ENCODE peak calls at places on chromosomes 2 and 18, in ten cellular contexts. T is right atrium auricular region; C is aorta; P is stimulated activated CD8-positive, alpha-beta memory T cell treated with anti-CD3 and anti-CD28 coated beads, Interleukin-15, amount 100 ng/mL, for 24 hours; Q is hypothalamus; I is T-helper 2 cell; G is NCI-H2081; B is esophagus squamous epithelium; J is RPMI7951; X is posterior vena cava. E is an unnamed sample.
A peak's percentile ranks its signal among the peaks of the same experiment; 100 is the strongest.

GRCh38 chr2:221853297-221853696 is 281.2 kb upstream of the EPHA4 start:
- DNase-seq in T (no peak), C (no peak), P (no peak), Q (no peak), I (no peak), G (no peak), B (no peak), J (no peak), X (no peak), E (no peak)

GRCh38 chr2:147621656-147622197 is 223.1 kb upstream of the ACVR2A start:
- DNase-seq in T (no peak), C (no peak), P (no peak), Q (no peak), I (no peak), G (no peak), B (no peak), J (no peak), X (no peak), E (no peak)

GRCh38 chr2:63424329-63425078 is 163.8 kb downstream of the WDPCP start:
- DNase-seq in T (no peak), C (no peak), P (no peak), Q (no peak), I (no peak), G (peak; percentile 19), B (no peak), J (peak; percentile 50), X (peak; percentile 67), E (no peak)

GRCh38 chr2:236073246-236073645 is 94.9 kb downstream of the GBX2 start:
- DNase-seq in T (no peak), C (no peak), P (no peak), Q (no peak), I (no peak), G (no peak), B (no peak), J (peak; percentile 7), X (no peak), E (no peak)

GRCh38 chr2:149538138-149538833 is 49.3 kb downstream of the MMADHC start:
- DNase-seq in T (no peak), C (no peak), P (no peak), Q (no peak), I (no peak), G (no peak), B (no peak), J (no peak), X (no peak), E (no peak)

GRCh38 chr18:13236411-13236810 is 17.9 kb downstream of the LDLRAD4 start:
- DNase-seq in T (peak; percentile 38), C (no peak), P (no peak), Q (no peak), I (no peak), G (no peak), B (no peak), J (no peak), X (no peak), E (no peak)

GRCh38 chr18:11323359-11323819 is 174.0 kb upstream of the PIEZO2 start:
- DNase-seq in T (no peak), C (peak; percentile 57), P (no peak), Q (no peak), I (no peak), G (no peak), B (no peak), J (peak; percentile 97), X (peak; percentile 83), E (no peak)

GRCh38 chr2:63124209-63124608 is 73.6 kb downstream of the OTX1 start:
- DNase-seq in T (no peak), C (no peak), P (no peak), Q (no peak), I (no peak), G (no peak), B (no peak), J (no peak), X (no peak), E (no peak)

GRCh38 chr2:240570531-240571313 is 2.4 kb downstream of the RNPEPL1 start:
- DNase-seq in T (no peak), C (peak; percentile 36), P (no peak), Q (no peak), I (no peak), G (no peak), B (no peak), J (no peak), X (peak; percentile 42), E (no peak)

GRCh38 chr2:240556553-240557100 is 1.2 kb downstream of the ANKMY1 start:
- DNase-seq in T (no peak), C (peak; percentile 61), P (no peak), Q (no peak), I (peak; percentile 29), G (no peak), B (no peak), J (peak; percentile 26), X (peak; percentile 84), E (peak; percentile 8)

E was measured in NCI-H748 treated with DMSO at 0.1 percent for 48 hours.